ENCODE peak calls at places on chromosomes 7 and 10, in nine cellular contexts. H is endothelial cell of umbilical vein, S is mesenchymal stem cell, N is fibroblast of lung, F is DND-41, A is A549, R is astrocyte, C is mesendoderm, O is SK-N-SH. T is an unnamed sample.

GRCh38 chr10:13816195-13816926 is 229.6 kb downstream of the PRPF18 start:
- DNase-seq in H (peak), S (peak), N (peak), F (no peak), A (no peak), R (peak), C (no peak), O (no peak), T (peak)

GRCh38 chr7:86643478-86644281 is at the start of gene GRM3:
- DNase-seq in H (no peak), S (no peak), N (no peak), F (no peak), A (peak), R (no peak), C (peak), O (peak), T (peak)

GRCh38 chr10:12719365-12719764 is 282.1 kb downstream of the CCDC3 start:
- DNase-seq in H (peak), S (no peak), N (peak), F (no peak), A (no peak), R (no peak), C (no peak), O (no peak), T (peak)

GRCh38 chr10:74189999-74190421 is 39.0 kb downstream of the ADK start:
- DNase-seq in H (peak), S (peak), N (peak), F (peak), A (no peak), R (peak), C (peak), O (no peak), T (peak)

GRCh38 chr7:116242177-116242576 is 31.8 kb downstream of the TES start:
- DNase-seq in H (no peak), S (no peak), N (peak), F (no peak), A (no peak), R (no peak), C (no peak), O (no peak), T (peak)

GRCh38 chr7:26186364-26187311 is 13.9 kb downstream of the HNRNPA2B1 start:
- DNase-seq in H (no peak), S (no peak), N (no peak), F (no peak), A (no peak), R (no peak), C (no peak), O (no peak), T (no peak)

GRCh38 chr10:116538461-116538860 is 7.3 kb upstream of the PNLIP start:
- DNase-seq in H (no peak), S (no peak), N (no peak), F (no peak), A (no peak), R (peak), C (no peak), O (no peak), T (peak)

GRCh38 chr10:84344560-84344959 is 16.2 kb downstream of the CCSER2 start:
- DNase-seq in H (no peak), S (no peak), N (no peak), F (peak), A (no peak), R (no peak), C (no peak), O (no peak), T (no peak)

GRCh38 chr10:44619975-44620374 is 235.1 kb upstream of the CXCL12 start:
- DNase-seq in H (no peak), S (no peak), N (no peak), F (no peak), A (no peak), R (peak), C (no peak), O (no peak), T (peak)

GRCh38 chr7:114652041-114652440 is 237.4 kb downstream of the FOXP2 start:
- DNase-seq in H (no peak), S (no peak), N (no peak), F (no peak), A (no peak), R (no peak), C (no peak), O (no peak), T (no peak)

GRCh38 chr7:143884978-143885559 is 16.9 kb downstream of the TCAF1 start:
- DNase-seq in H (peak), S (peak), N (peak), F (no peak), A (no peak), R (peak), C (peak), O (peak), T (peak)

GRCh38 chr7:92754756-92755581 is 81.4 kb downstream of the CDK6 start:
- DNase-seq in H (no peak), S (no peak), N (no peak), F (peak), A (no peak), R (no peak), C (no peak), O (peak), T (no peak)

GRCh38 chr10:34815174-34816066 is at the start of gene PARD3:
- DNase-seq in H (peak), S (peak), N (peak), F (peak), A (peak), R (no peak), C (peak), O (peak), T (peak)

GRCh38 chr10:104922810-104923209 is 281.7 kb downstream of the SORCS3 start:
- DNase-seq in H (no peak), S (no peak), N (no peak), F (no peak), A (no peak), R (no peak), C (no peak), O (no peak), T (no peak)

GRCh38 chr7:98227939-98228338 is 16.7 kb downstream of the BHLHA15 start:
- DNase-seq in H (no peak), S (no peak), N (no peak), F (no peak), A (no peak), R (no peak), C (no peak), O (no peak), T (no peak)

GRCh38 chr10:101054351-101054750 is 7.4 kb upstream of the KAZALD1 start:
- DNase-seq in H (no peak), S (no peak), N (no peak), F (no peak), A (no peak), R (no peak), C (no peak), O (no peak), T (no peak)

DNA sequence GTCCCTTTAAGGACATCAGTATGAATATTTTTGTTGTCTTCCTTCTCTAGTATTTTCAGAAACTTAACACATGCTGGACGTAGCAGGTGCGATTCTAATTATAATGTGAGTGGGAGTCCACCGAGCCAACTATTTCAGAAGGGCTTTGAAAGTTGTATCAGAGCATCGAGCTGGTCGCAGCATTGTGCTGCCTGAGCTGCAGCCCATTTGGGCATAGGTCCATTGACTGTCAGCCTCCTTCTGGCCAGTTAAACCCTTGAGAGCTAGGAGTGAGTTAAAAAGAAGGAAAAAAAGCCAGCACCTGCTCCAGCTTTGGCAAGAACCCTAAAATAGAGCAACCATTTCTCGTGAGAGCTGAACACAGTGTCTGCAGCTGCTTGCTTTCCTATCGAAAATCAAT is 47.8 kb downstream of the SLC35G1 start:
- DNase-seq in H (no peak), S (no peak), N (no peak), F (no peak), A (no peak), R (no peak), C (no peak), O (no peak), T (no peak)
- H3K4me2 ChIP-seq in H (no peak), S (no peak), N (no peak), F (no peak), A (no peak), R (no peak), C (no peak), O (no peak), T (no peak)

DNA sequence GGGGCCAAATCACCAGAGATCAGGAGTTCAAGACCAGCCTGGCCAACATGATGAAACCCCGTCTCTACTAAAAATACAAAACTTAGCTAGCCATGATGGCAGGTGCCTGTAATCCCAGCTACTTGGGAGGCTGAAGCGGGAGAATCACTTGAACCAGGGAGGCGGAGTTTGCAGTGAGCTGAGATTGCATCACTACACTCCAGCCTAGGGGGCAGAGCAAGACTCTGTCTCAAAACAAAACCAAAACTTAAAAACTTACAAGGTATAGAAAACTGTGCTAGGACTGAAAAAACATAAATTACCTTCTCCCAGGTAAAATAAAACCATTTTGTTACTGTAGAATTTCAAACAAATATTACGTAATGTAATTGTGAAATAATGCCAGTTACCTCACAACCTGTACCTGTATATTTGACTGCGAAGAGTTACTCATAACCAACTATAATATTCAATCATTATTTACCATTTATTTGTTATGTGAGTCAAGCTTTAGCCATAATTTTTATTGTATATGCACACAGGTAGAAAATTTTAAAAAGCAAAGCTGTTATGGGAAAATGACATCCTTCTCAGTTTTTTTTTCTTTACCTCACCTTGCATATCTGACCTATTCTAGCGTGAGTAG is 180.9 kb downstream of the SEMA3A start:
- DNase-seq in H (no peak), S (no peak), N (no peak), F (peak), A (no peak), R (no peak), C (peak), O (no peak), T (no peak)
- H3K4me2 ChIP-seq in H (no peak), S (no peak), N (no peak), F (no peak), A (peak), R (no peak), C (no peak), O (no peak), T (no peak)

GRCh38 chr10:59002011-59002410 is 174.4 kb upstream of the PHYHIPL start:
- DNase-seq in H (no peak), S (no peak), N (no peak), F (no peak), A (no peak), R (no peak), C (no peak), O (no peak), T (no peak)

GRCh38 chr10:58996866-58997265 is 179.6 kb upstream of the PHYHIPL start:
- DNase-seq in H (no peak), S (no peak), N (no peak), F (no peak), A (no peak), R (no peak), C (no peak), O (no peak), T (no peak)

GRCh38 chr10:59003203-59003602 is 173.2 kb upstream of the PHYHIPL start:
- DNase-seq in H (no peak), S (no peak), N (no peak), F (no peak), A (no peak), R (no peak), C (no peak), O (no peak), T (no peak)

GRCh38 chr10:58998924-58999713 is 177.3 kb upstream of the PHYHIPL start:
- DNase-seq in H (no peak), S (no peak), N (peak), F (no peak), A (no peak), R (peak), C (no peak), O (no peak), T (no peak)

DNA sequence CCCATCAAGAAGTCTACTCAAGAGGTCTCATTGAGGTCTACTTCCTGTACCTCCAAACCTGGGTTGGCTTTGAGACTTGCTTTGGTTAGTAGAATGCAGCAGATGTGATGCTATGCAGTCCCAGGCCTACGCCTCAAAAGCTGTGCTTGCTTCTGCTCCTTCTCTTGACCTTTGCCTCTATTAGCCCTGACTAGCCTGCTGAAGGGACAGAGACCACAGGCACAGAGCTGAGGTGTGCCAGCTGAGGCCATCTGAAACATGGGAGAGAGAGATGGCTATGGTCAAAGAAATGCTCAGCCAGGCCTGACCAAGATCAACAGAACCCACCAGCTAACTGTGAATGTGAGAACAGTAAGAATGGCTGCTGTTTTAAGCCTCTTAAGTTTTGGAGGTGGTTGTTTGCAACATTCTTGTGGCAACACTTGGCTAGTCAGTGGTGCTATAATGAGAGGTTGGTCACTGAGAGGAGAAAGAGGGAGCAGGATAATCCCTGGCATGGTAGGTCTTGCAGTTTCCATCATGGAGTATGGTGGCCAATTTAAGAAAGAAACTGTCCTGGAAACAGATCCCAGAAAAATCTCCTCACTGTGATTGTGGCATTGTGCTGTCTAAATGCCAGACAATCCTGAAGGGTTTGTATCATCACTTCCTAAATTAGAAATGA is 176.1 kb upstream of the PHYHIPL start:
- DNase-seq in H (no peak), S (no peak), N (no peak), F (no peak), A (no peak), R (no peak), C (no peak), O (no peak), T (no peak)
- H3K4me2 ChIP-seq in H (no peak), S (no peak), N (no peak), F (no peak), A (no peak), R (no peak), C (no peak), O (no peak), T (no peak)

GRCh38 chr7:9181356-9181755 is 747.9 kb downstream of the NXPH1 start:
- DNase-seq in H (no peak), S (no peak), N (no peak), F (no peak), A (no peak), R (no peak), C (no peak), O (no peak), T (no peak)
- H3K4me2 ChIP-seq in H (no peak), S (no peak), N (no peak), F (no peak), A (no peak), R (no peak), C (no peak), O (no peak), T (no peak)

T was measured in GM23248.